ENCODE peak calls at places on chromosomes 5 and 9, in six cellular contexts. S, M, X, R, B and V are unnamed samples.

GRCh38 chr5:112738180-112738560 is 485 bp downstream of the APC start:
- DNase-seq in S (no peak), M (peak), X (peak), R (no peak), B (peak), V (no peak)

GRCh38 chr5:1322036-1322903 is 22.6 kb downstream of the CLPTM1L start:
- DNase-seq in S (no peak), M (no peak), X (no peak), R (no peak), B (no peak), V (no peak)

GRCh38 chr5:3346111-3346820 is 249.4 kb upstream of the IRX1 start:
- DNase-seq in S (no peak), M (no peak), X (no peak), R (no peak), B (no peak), V (no peak)

GRCh38 chr5:7747728-7748127 is 103.2 kb downstream of the CFAP90 start:
- DNase-seq in S (no peak), M (no peak), X (no peak), R (no peak), B (no peak), V (no peak)

GRCh38 chr5:56987171-56987570 is 35.2 kb upstream of the MIER3 start:
- DNase-seq in S (no peak), M (no peak), X (no peak), R (no peak), B (no peak), V (no peak)

GRCh38 chr9:33287087-33287490 is 3.2 kb upstream of the NFX1 start:
- DNase-seq in S (peak), M (peak), X (peak), R (peak), B (peak), V (peak)

GRCh38 chr9:93183663-93184438 is at the start of gene WNK2:
- DNase-seq in S (no peak), M (peak), X (peak), R (no peak), B (no peak), V (peak)

GRCh38 chr5:121870489-121870888 is 18.8 kb downstream of the FTMT start:
- DNase-seq in S (no peak), M (no peak), X (peak), R (no peak), B (peak), V (no peak)

GRCh38 chr5:169874626-169875025 is 105.7 kb downstream of the INSYN2B start:
- DNase-seq in S (no peak), M (no peak), X (no peak), R (no peak), B (no peak), V (no peak)

GRCh38 chr5:67301285-67301904 is 104.8 kb upstream of the CD180 start:
- DNase-seq in S (no peak), M (no peak), X (peak), R (no peak), B (no peak), V (no peak)

GRCh38 chr9:748861-749497 is 92.5 kb upstream of the DMRT1 start:
- DNase-seq in S (no peak), M (no peak), X (no peak), R (no peak), B (no peak), V (no peak)

GRCh38 chr5:80871541-80871961 is 88.6 kb upstream of the RASGRF2 start:
- DNase-seq in S (no peak), M (no peak), X (peak), R (no peak), B (peak), V (no peak)

GRCh38 chr9:83066771-83067170 is 3.8 kb upstream of the RASEF start:
- DNase-seq in S (no peak), M (no peak), X (peak), R (no peak), B (no peak), V (no peak)

GRCh38 chr5:140926211-140926902 is at the start of gene PCDHAC1:
- DNase-seq in S (no peak), M (peak), X (peak), R (peak), B (peak), V (no peak)

GRCh38 chr5:145943674-145944121 is 7.3 kb downstream of the SH3RF2 start:
- DNase-seq in S (no peak), M (no peak), X (peak), R (no peak), B (no peak), V (no peak)

GRCh38 chr9:1073497-1073896 is 23.3 kb downstream of the DMRT2 start:
- DNase-seq in S (no peak), M (no peak), X (no peak), R (no peak), B (no peak), V (no peak)

GRCh38 chr5:135833961-135834638 is 363 bp upstream of the SLC25A48 start:
- DNase-seq in S (no peak), M (no peak), X (peak), R (no peak), B (no peak), V (no peak)